ENCODE peak calls at places on chromosomes 4 and X, in eight cellular contexts. One of them, this sample, is unnamed.

GRCh38 chrX:51643377-51643776 is 24.7 kb upstream of the CENPVL3 start:
- DNase-seq in breast epithelium: no peak
- DNase-seq in left lung: no peak
- DNase-seq in effector memory CD4-positive, alpha-beta T cell: no peak
- DNase-seq in IMR-90: no peak
- DNase-seq in heart right ventricle: no peak
- DNase-seq in cardiac muscle cell: no peak
- DNase-seq in uterus: no peak
- DNase-seq in this sample: no peak

GRCh38 chr4:80610199-80610598 is 274.7 kb downstream of the CFAP299 start:
- DNase-seq in breast epithelium: no peak
- DNase-seq in left lung: no peak
- DNase-seq in effector memory CD4-positive, alpha-beta T cell: no peak
- DNase-seq in IMR-90: no peak
- DNase-seq in heart right ventricle: no peak
- DNase-seq in cardiac muscle cell: no peak
- DNase-seq in uterus: no peak
- DNase-seq in this sample: no peak

GRCh38 chr4:142984871-142985585 is 138.9 kb upstream of the INPP4B start:
- DNase-seq in breast epithelium: no peak
- DNase-seq in left lung: no peak
- DNase-seq in effector memory CD4-positive, alpha-beta T cell: no peak
- DNase-seq in IMR-90: peak; percentile 17
- DNase-seq in heart right ventricle: no peak
- DNase-seq in cardiac muscle cell: peak; percentile 24
- DNase-seq in uterus: no peak
- DNase-seq in this sample: peak; percentile 44

GRCh38 chrX:75784689-75785491 is at the start of gene MAGEE2:
- DNase-seq in breast epithelium: no peak
- DNase-seq in left lung: no peak
- DNase-seq in effector memory CD4-positive, alpha-beta T cell: no peak
- DNase-seq in IMR-90: no peak
- DNase-seq in heart right ventricle: no peak
- DNase-seq in cardiac muscle cell: no peak
- DNase-seq in uterus: no peak
- DNase-seq in this sample: no peak

GRCh38 chr4:113969935-113970334 is 9.5 kb downstream of the ARSJ start:
- DNase-seq in breast epithelium: no peak
- DNase-seq in left lung: no peak
- DNase-seq in effector memory CD4-positive, alpha-beta T cell: no peak
- DNase-seq in IMR-90: no peak
- DNase-seq in heart right ventricle: no peak
- DNase-seq in cardiac muscle cell: no peak
- DNase-seq in uterus: no peak
- DNase-seq in this sample: no peak

GRCh38 chr4:78689700-78690318 is 86.3 kb upstream of the BMP2K start:
- DNase-seq in breast epithelium: no peak
- DNase-seq in left lung: no peak
- DNase-seq in effector memory CD4-positive, alpha-beta T cell: no peak
- DNase-seq in IMR-90: no peak
- DNase-seq in heart right ventricle: no peak
- DNase-seq in cardiac muscle cell: no peak
- DNase-seq in uterus: no peak
- DNase-seq in this sample: peak; percentile 25

GRCh38 chr4:168388890-168389289 is 70.3 kb upstream of the DDX60 start:
- DNase-seq in breast epithelium: no peak
- DNase-seq in left lung: no peak
- DNase-seq in effector memory CD4-positive, alpha-beta T cell: no peak
- DNase-seq in IMR-90: peak; percentile 70
- DNase-seq in heart right ventricle: no peak
- DNase-seq in cardiac muscle cell: no peak
- DNase-seq in uterus: no peak
- DNase-seq in this sample: peak; percentile 66

GRCh38 chr4:41572414-41572986 is 34.5 kb downstream of the LIMCH1 start:
- DNase-seq in breast epithelium: no peak
- DNase-seq in left lung: no peak
- DNase-seq in effector memory CD4-positive, alpha-beta T cell: no peak
- DNase-seq in IMR-90: no peak
- DNase-seq in heart right ventricle: no peak
- DNase-seq in cardiac muscle cell: no peak
- DNase-seq in uterus: no peak
- DNase-seq in this sample: no peak

GRCh38 chrX:103310592-103311400 is at the start of gene BEX2:
- DNase-seq in breast epithelium: peak; percentile 84
- DNase-seq in left lung: peak; percentile 81
- DNase-seq in effector memory CD4-positive, alpha-beta T cell: peak; percentile 69
- DNase-seq in IMR-90: no peak
- DNase-seq in heart right ventricle: peak; percentile 7
- DNase-seq in cardiac muscle cell: peak; percentile 92
- DNase-seq in uterus: peak; percentile 80
- DNase-seq in this sample: peak; percentile 42

GRCh38 chrX:4825550-4825949 is 1112.1 kb upstream of the PRKX start:
- DNase-seq in breast epithelium: no peak
- DNase-seq in left lung: no peak
- DNase-seq in effector memory CD4-positive, alpha-beta T cell: no peak
- DNase-seq in IMR-90: no peak
- DNase-seq in heart right ventricle: no peak
- DNase-seq in cardiac muscle cell: no peak
- DNase-seq in uterus: no peak
- DNase-seq in this sample: no peak

GRCh38 chr4:137674066-137674465 is 141.8 kb upstream of the PCDH18 start:
- DNase-seq in breast epithelium: no peak
- DNase-seq in left lung: no peak
- DNase-seq in effector memory CD4-positive, alpha-beta T cell: no peak
- DNase-seq in IMR-90: peak; percentile 77
- DNase-seq in heart right ventricle: no peak
- DNase-seq in cardiac muscle cell: no peak
- DNase-seq in uterus: no peak
- DNase-seq in this sample: peak; percentile 84

GRCh38 chrX:74925210-74926088 is at the start of gene NEXMIF:
- DNase-seq in breast epithelium: no peak
- DNase-seq in left lung: no peak
- DNase-seq in effector memory CD4-positive, alpha-beta T cell: no peak
- DNase-seq in IMR-90: no peak
- DNase-seq in heart right ventricle: no peak
- DNase-seq in cardiac muscle cell: peak; percentile 70
- DNase-seq in uterus: peak; percentile 17
- DNase-seq in this sample: peak; percentile 1

GRCh38 chr4:8050555-8051206 is 107.9 kb downstream of the ABLIM2 start:
- DNase-seq in breast epithelium: peak; percentile 26
- DNase-seq in left lung: peak; percentile 80
- DNase-seq in effector memory CD4-positive, alpha-beta T cell: no peak
- DNase-seq in IMR-90: peak; percentile 11
- DNase-seq in heart right ventricle: peak; percentile 87
- DNase-seq in cardiac muscle cell: peak; percentile 88
- DNase-seq in uterus: peak; percentile 73
- DNase-seq in this sample: peak; percentile 42

GRCh38 chrX:133985164-133986007 is at the start of gene GPC3:
- DNase-seq in breast epithelium: no peak
- DNase-seq in left lung: no peak
- DNase-seq in effector memory CD4-positive, alpha-beta T cell: peak; percentile 1
- DNase-seq in IMR-90: peak; percentile 0
- DNase-seq in heart right ventricle: no peak
- DNase-seq in cardiac muscle cell: peak; percentile 92
- DNase-seq in uterus: peak; percentile 32
- DNase-seq in this sample: peak; percentile 2

GRCh38 chr4:103050736-103051436 is 25.7 kb downstream of the SLC9B2 start:
- DNase-seq in breast epithelium: no peak
- DNase-seq in left lung: no peak
- DNase-seq in effector memory CD4-positive, alpha-beta T cell: no peak
- DNase-seq in IMR-90: peak; percentile 30
- DNase-seq in heart right ventricle: no peak
- DNase-seq in cardiac muscle cell: no peak
- DNase-seq in uterus: no peak
- DNase-seq in this sample: peak; percentile 11

GRCh38 chrX:1529756-1530155 is 7.2 kb downstream of the P2RY8 start:
- DNase-seq in breast epithelium: no peak
- DNase-seq in left lung: no peak
- DNase-seq in effector memory CD4-positive, alpha-beta T cell: no peak
- DNase-seq in IMR-90: no peak
- DNase-seq in heart right ventricle: no peak
- DNase-seq in cardiac muscle cell: no peak
- DNase-seq in uterus: no peak
- DNase-seq in this sample: no peak

GRCh38 chrX:103554687-103555417 is 30.5 kb upstream of the TCEAL4 start:
- DNase-seq in breast epithelium: peak; percentile 51
- DNase-seq in left lung: no peak
- DNase-seq in effector memory CD4-positive, alpha-beta T cell: peak; percentile 33
- DNase-seq in IMR-90: peak; percentile 24
- DNase-seq in heart right ventricle: peak; percentile 21
- DNase-seq in cardiac muscle cell: peak; percentile 82
- DNase-seq in uterus: no peak
- DNase-seq in this sample: peak; percentile 54

GRCh38 chrX:57652705-57653104 is 27.4 kb downstream of the NLRP2B start:
- DNase-seq in breast epithelium: no peak
- DNase-seq in left lung: no peak
- DNase-seq in effector memory CD4-positive, alpha-beta T cell: no peak
- DNase-seq in IMR-90: no peak
- DNase-seq in heart right ventricle: no peak
- DNase-seq in cardiac muscle cell: no peak
- DNase-seq in uterus: no peak
- DNase-seq in this sample: no peak

GRCh38 chr4:100054071-100054470 is 104.0 kb upstream of the H2AZ1 start:
- DNase-seq in breast epithelium: no peak
- DNase-seq in left lung: no peak
- DNase-seq in effector memory CD4-positive, alpha-beta T cell: no peak
- DNase-seq in IMR-90: no peak
- DNase-seq in heart right ventricle: no peak
- DNase-seq in cardiac muscle cell: no peak
- DNase-seq in uterus: no peak
- DNase-seq in this sample: no peak

GRCh38 chr4:3283916-3284315 is 8.9 kb upstream of the RGS12 start:
- DNase-seq in breast epithelium: peak; percentile 15
- DNase-seq in left lung: no peak
- DNase-seq in effector memory CD4-positive, alpha-beta T cell: no peak
- DNase-seq in IMR-90: no peak
- DNase-seq in heart right ventricle: no peak
- DNase-seq in cardiac muscle cell: no peak
- DNase-seq in uterus: no peak
- DNase-seq in this sample: no peak

GRCh38 chr4:67581208-67581857 is 22.8 kb downstream of the STAP1 start:
- DNase-seq in breast epithelium: no peak
- DNase-seq in left lung: no peak
- DNase-seq in effector memory CD4-positive, alpha-beta T cell: no peak
- DNase-seq in IMR-90: no peak
- DNase-seq in heart right ventricle: no peak
- DNase-seq in cardiac muscle cell: no peak
- DNase-seq in uterus: no peak
- DNase-seq in this sample: no peak

GRCh38 chr4:24646777-24647460 is 62.6 kb upstream of the DHX15 start:
- DNase-seq in breast epithelium: no peak
- DNase-seq in left lung: no peak
- DNase-seq in effector memory CD4-positive, alpha-beta T cell: no peak
- DNase-seq in IMR-90: no peak
- DNase-seq in heart right ventricle: no peak
- DNase-seq in cardiac muscle cell: no peak
- DNase-seq in uterus: no peak
- DNase-seq in this sample: no peak

GRCh38 chr4:126991965-126992364 is 640.8 kb upstream of the INTU start:
- DNase-seq in breast epithelium: no peak
- DNase-seq in left lung: no peak
- DNase-seq in effector memory CD4-positive, alpha-beta T cell: no peak
- DNase-seq in IMR-90: peak; percentile 47
- DNase-seq in heart right ventricle: no peak
- DNase-seq in cardiac muscle cell: no peak
- DNase-seq in uterus: no peak
- DNase-seq in this sample: peak; percentile 34

GRCh38 chr4:176653406-176654220 is 139.1 kb downstream of the VEGFC start:
- DNase-seq in breast epithelium: no peak
- DNase-seq in left lung: no peak
- DNase-seq in effector memory CD4-positive, alpha-beta T cell: no peak
- DNase-seq in IMR-90: peak; percentile 31
- DNase-seq in heart right ventricle: no peak
- DNase-seq in cardiac muscle cell: no peak
- DNase-seq in uterus: no peak
- DNase-seq in this sample: peak; percentile 25

GRCh38 chrX:10033360-10034007 is 66.3 kb downstream of the CLDN34 start:
- DNase-seq in breast epithelium: no peak
- DNase-seq in left lung: no peak
- DNase-seq in effector memory CD4-positive, alpha-beta T cell: no peak
- DNase-seq in IMR-90: peak; percentile 54
- DNase-seq in heart right ventricle: no peak
- DNase-seq in cardiac muscle cell: no peak
- DNase-seq in uterus: no peak
- DNase-seq in this sample: no peak

GRCh38 chr4:38687571-38688011 is 23.6 kb downstream of the KLF3 start:
- DNase-seq in breast epithelium: no peak
- DNase-seq in left lung: no peak
- DNase-seq in effector memory CD4-positive, alpha-beta T cell: no peak
- DNase-seq in IMR-90: no peak
- DNase-seq in heart right ventricle: no peak
- DNase-seq in cardiac muscle cell: no peak
- DNase-seq in uterus: no peak
- DNase-seq in this sample: no peak
- H3K4me1 ChIP-seq in breast epithelium: no peaks in the 10 kb centered on the region
- H3K4me1 ChIP-seq in left lung: peaks cover 56% of the 10 kb centered on the region
- H3K4me1 ChIP-seq in effector memory CD4-positive, alpha-beta T cell: peaks cover 20% of the 10 kb centered on the region
- H3K4me1 ChIP-seq in IMR-90: peaks cover 9% of the 10 kb centered on the region
- H3K4me1 ChIP-seq in heart right ventricle: peaks cover 85% of the 10 kb centered on the region
- H3K4me1 ChIP-seq in cardiac muscle cell: no peaks in the 10 kb centered on the region
- H3K4me1 ChIP-seq in uterus: no peaks in the 10 kb centered on the region
- H3K4me1 ChIP-seq in this sample: peaks cover 5% of the 10 kb centered on the region

GRCh38 chr4:110988741-110989140 is 365.9 kb upstream of the PITX2 start:
- DNase-seq in breast epithelium: no peak
- DNase-seq in left lung: no peak
- DNase-seq in effector memory CD4-positive, alpha-beta T cell: no peak
- DNase-seq in IMR-90: no peak
- DNase-seq in heart right ventricle: no peak
- DNase-seq in cardiac muscle cell: peak; percentile 2
- DNase-seq in uterus: no peak
- DNase-seq in this sample: no peak
- H3K4me1 ChIP-seq in breast epithelium: no peaks in the 10 kb centered on the region
- H3K4me1 ChIP-seq in left lung: no peaks in the 10 kb centered on the region
- H3K4me1 ChIP-seq in effector memory CD4-positive, alpha-beta T cell: no peaks in the 10 kb centered on the region
- H3K4me1 ChIP-seq in IMR-90: no peaks in the 10 kb centered on the region
- H3K4me1 ChIP-seq in heart right ventricle: no peaks in the 10 kb centered on the region
- H3K4me1 ChIP-seq in cardiac muscle cell: no peaks in the 10 kb centered on the region
- H3K4me1 ChIP-seq in uterus: no peaks in the 10 kb centered on the region
- H3K4me1 ChIP-seq in this sample: no peaks in the 10 kb centered on the region

DNA sequence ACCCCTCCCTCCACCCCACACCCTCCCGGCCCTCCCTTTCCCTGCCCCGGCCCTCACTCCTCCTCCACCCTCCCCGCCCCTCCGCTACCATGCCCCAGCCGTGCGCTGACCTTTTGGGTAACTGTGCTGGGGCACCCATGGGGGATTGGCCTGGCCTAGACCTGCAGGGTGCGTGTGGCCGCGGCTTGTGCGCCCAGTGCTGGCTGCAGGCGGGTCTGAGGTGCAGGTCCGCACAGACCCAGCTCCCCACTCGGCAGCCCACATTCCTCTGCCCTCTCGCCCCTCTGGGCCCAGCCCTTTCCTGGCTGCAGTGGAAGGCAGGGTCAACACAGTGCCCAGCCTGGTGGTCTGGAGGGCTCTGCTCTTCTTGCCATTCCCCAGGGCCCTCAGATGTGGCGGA is 24.7 kb downstream of the FGFRL1 start:
- DNase-seq in breast epithelium: no peak
- DNase-seq in left lung: no peak
- DNase-seq in effector memory CD4-positive, alpha-beta T cell: no peak
- DNase-seq in IMR-90: no peak
- DNase-seq in heart right ventricle: no peak
- DNase-seq in cardiac muscle cell: no peak
- DNase-seq in uterus: no peak
- DNase-seq in this sample: no peak
- H3K4me1 ChIP-seq in breast epithelium: peaks cover 30% of the 10 kb centered on the region
- H3K4me1 ChIP-seq in left lung: no peaks in the 10 kb centered on the region
- H3K4me1 ChIP-seq in effector memory CD4-positive, alpha-beta T cell: no peaks in the 10 kb centered on the region
- H3K4me1 ChIP-seq in IMR-90: peaks cover 22% of the 10 kb centered on the region
- H3K4me1 ChIP-seq in heart right ventricle: peaks cover 2% of the 10 kb centered on the region
- H3K4me1 ChIP-seq in cardiac muscle cell: peaks cover 3% of the 10 kb centered on the region
- H3K4me1 ChIP-seq in uterus: no peaks in the 10 kb centered on the region
- H3K4me1 ChIP-seq in this sample: peaks cover 2% of the 10 kb centered on the region

GRCh38 chr4:133186210-133186609 is 37.1 kb downstream of the PCDH10 start:
- DNase-seq in breast epithelium: no peak
- DNase-seq in left lung: no peak
- DNase-seq in effector memory CD4-positive, alpha-beta T cell: no peak
- DNase-seq in IMR-90: peak; percentile 1
- DNase-seq in heart right ventricle: no peak
- DNase-seq in cardiac muscle cell: no peak
- DNase-seq in uterus: no peak
- DNase-seq in this sample: peak; percentile 66
- H3K4me1 ChIP-seq in breast epithelium: no peaks in the 10 kb centered on the region
- H3K4me1 ChIP-seq in left lung: no peaks in the 10 kb centered on the region
- H3K4me1 ChIP-seq in effector memory CD4-positive, alpha-beta T cell: no peaks in the 10 kb centered on the region
- H3K4me1 ChIP-seq in IMR-90: no peaks in the 10 kb centered on the region
- H3K4me1 ChIP-seq in heart right ventricle: no peaks in the 10 kb centered on the region
- H3K4me1 ChIP-seq in cardiac muscle cell: no peaks in the 10 kb centered on the region
- H3K4me1 ChIP-seq in uterus: no peaks in the 10 kb centered on the region
- H3K4me1 ChIP-seq in this sample: no peaks in the 10 kb centered on the region

This sample was measured in fibroblast of lung.